ENCODE peak calls at places on chromosomes 11 and 22, in four cellular contexts. E is mammary epithelial cell, Z is tibial artery, K is upper lobe of left lung. W is an unnamed sample.

GRCh38 chr11:94925422-94926270 is 47.7 kb downstream of the CWC15 start:
- DNase-seq in E (no peak), Z (no peak), K (no peak), W (no peak)

GRCh38 chr11:63855975-63856374 is 17.1 kb downstream of the MARK2 start:
- DNase-seq in E (no peak), Z (no peak), K (no peak), W (no peak)

GRCh38 chr11:8331767-8332166 is 68.1 kb upstream of the LMO1 start:
- DNase-seq in E (no peak), Z (no peak), K (no peak), W (no peak)

GRCh38 chr11:73383249-73384126 is 7.3 kb downstream of the RELT start:
- DNase-seq in E (no peak), Z (no peak), K (no peak), W (no peak)

GRCh38 chr22:45529097-45529496 is 26.4 kb downstream of the FBLN1 start:
- DNase-seq in E (no peak), Z (no peak), K (no peak), W (no peak)

GRCh38 chr11:67732045-67732787 is 57.8 kb upstream of the ALDH3B2 start:
- DNase-seq in E (no peak), Z (no peak), K (peak; percentile 85), W (peak; percentile 31)

GRCh38 chr11:31875861-31876625 is 64.9 kb upstream of the PAX6 start:
- DNase-seq in E (no peak), Z (no peak), K (no peak), W (no peak)

GRCh38 chr11:130180491-130180890 is 20.9 kb downstream of the ST14 start:
- DNase-seq in E (peak; percentile 68), Z (no peak), K (no peak), W (no peak)

GRCh38 chr22:37310815-37311595 is 28.7 kb downstream of the CYTH4 start:
- DNase-seq in E (no peak), Z (no peak), K (no peak), W (no peak)

GRCh38 chr22:45073064-45073463 is 63.3 kb upstream of the PHF21B start:
- DNase-seq in E (no peak), Z (no peak), K (no peak), W (no peak)

GRCh38 chr22:41565403-41566054 is 4.7 kb downstream of the CSDC2 start:
- DNase-seq in E (peak; percentile 76), Z (peak; percentile 87), K (no peak), W (no peak)

GRCh38 chr11:115679945-115680344 is 175.7 kb upstream of the CADM1 start:
- DNase-seq in E (no peak), Z (no peak), K (no peak), W (no peak)

GRCh38 chr11:75557649-75558494 is 4.2 kb upstream of the SERPINH1 start:
- DNase-seq in E (no peak), Z (peak; percentile 92), K (peak; percentile 74), W (no peak)

GRCh38 chr11:17887779-17888178 is 125.1 kb downstream of the SERGEF start:
- DNase-seq in E (no peak), Z (no peak), K (no peak), W (no peak)

GRCh38 chr11:8178297-8178696 is 9.5 kb upstream of the RIC3 start:
- DNase-seq in E (no peak), Z (no peak), K (no peak), W (no peak)

GRCh38 chr11:37905707-37906417 is 1307.8 kb upstream of the RAG2 start:
- DNase-seq in E (peak; percentile 68), Z (no peak), K (no peak), W (no peak)

GRCh38 chr11:46463701-46464100 is 72.1 kb upstream of the CHRM4 start:
- DNase-seq in E (no peak), Z (no peak), K (no peak), W (no peak)

GRCh38 chr11:30488304-30488998 is 97.7 kb downstream of the MPPED2 start:
- DNase-seq in E (peak; percentile 6), Z (no peak), K (no peak), W (no peak)

GRCh38 chr11:1290052-1291040 is 19.1 kb downstream of the TOLLIP start:
- DNase-seq in E (no peak), Z (peak; percentile 50), K (peak; percentile 49), W (no peak)
- H3K36me3 ChIP-seq in E (peaks cover 7% of the 10 kb centered on the region), Z (peaks cover 63% of the 10 kb centered on the region), K (peaks cover 47% of the 10 kb centered on the region), W (peaks cover 22% of the 10 kb centered on the region)

DNA sequence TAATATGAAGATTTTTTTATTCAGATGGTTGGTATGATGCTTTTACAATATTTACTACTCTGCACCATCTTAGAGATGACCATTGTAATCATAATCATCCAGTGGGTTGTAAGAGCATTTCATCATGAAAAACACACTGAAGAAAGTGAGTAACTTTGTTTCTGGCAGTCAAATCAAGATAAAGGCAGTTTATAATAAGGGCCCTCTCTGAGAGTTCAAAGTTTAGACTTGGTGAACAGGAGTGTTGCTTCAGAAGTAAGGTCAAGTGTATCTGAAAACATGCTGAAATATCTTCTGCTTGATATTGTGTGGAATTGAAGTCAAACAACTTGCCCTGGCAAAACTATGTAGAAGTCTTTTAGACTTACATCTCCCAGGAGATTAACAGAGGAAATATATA is 19.5 kb upstream of the MS4A8 start:
- DNase-seq in E (no peak), Z (no peak), K (no peak), W (no peak)
- TF ChIP-seq CTCF in E (no peak), Z (no peak), K (no peak), W (no peak)

DNA sequence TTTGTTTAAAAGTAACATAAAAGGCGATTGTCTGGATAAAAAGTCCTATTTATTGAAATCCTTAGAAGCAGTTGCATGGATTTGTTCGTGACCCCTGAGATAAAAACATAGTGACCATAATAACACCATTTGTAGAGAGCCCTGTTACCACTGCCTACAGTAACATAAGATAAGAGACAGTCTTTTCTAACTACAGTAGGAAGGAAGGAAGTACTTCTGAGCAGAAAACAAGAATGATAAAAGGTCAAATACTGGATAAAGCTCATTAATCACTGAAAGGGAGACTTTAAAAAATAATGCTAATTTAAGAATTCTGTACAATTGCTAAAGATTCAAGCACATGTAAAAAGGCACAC is 47.1 kb upstream of the SOX6 start:
- DNase-seq in E (no peak), Z (no peak), K (no peak), W (no peak)
- H3K4me3 ChIP-seq in E (no peak overlapping the region), Z (no peak overlapping the region), K (no peak overlapping the region), W (no peak overlapping the region)

DNA sequence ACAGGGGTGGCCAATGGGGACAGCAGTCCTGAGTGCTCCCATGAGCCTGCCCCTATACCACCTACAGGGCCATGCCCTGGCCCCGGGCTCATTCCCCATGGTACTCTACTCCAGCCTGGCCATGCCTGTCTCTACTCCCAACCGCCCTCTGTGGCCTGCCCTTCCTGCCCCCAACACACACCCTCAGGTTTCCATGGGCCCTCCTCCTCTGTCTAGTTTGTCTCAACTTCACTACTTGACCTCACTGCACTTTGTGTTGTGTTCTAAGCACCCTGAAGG is 26.3 kb upstream of the RASL10A start:
- DNase-seq in E (no peak), Z (no peak), K (no peak), W (no peak)
- H3K36me3 ChIP-seq in E (peaks cover 19% of the 10 kb centered on the region), Z (peaks cover 57% of the 10 kb centered on the region), K (peaks cover 69% of the 10 kb centered on the region), W (peaks cover 64% of the 10 kb centered on the region)

GRCh38 chr22:31846161-31847115 is 92.6 kb downstream of the DEPDC5 start:
- DNase-seq in E (no peak), Z (no peak), K (no peak), W (peak; percentile 37)
- TF ChIP-seq CTCF in E (peak; percentile 43), Z (no peak), K (no peak), W (peak; percentile 52)

DNA sequence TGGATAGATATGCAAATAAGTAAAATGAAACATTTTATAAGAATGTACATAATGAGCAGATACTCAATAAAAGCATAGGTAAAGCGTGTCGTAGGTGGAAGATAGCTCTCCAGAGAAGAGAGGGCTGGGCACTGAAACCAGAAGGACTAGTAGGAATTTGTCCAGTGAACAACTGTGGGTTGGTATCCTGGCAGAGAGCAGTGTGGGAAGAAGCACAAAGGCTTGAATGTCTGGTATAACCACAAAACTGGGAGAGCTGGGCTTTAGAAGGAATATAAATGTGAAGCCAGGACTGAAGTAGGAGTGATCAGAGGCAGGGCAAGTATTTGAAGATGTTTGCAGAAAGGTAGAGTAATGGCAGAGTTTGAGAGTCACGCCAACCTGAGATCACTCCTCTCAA is 33.1 kb upstream of the CARD16 start:
- DNase-seq in E (peak; percentile 17), Z (no peak), K (no peak), W (no peak)
- H3K4me3 ChIP-seq in E (no peak overlapping the region), Z (no peak overlapping the region), K (no peak overlapping the region), W (no peak overlapping the region)

GRCh38 chr22:49906799-49907290 is 11.4 kb downstream of the ALG12 start:
- DNase-seq in E (no peak), Z (no peak), K (no peak), W (no peak)

GRCh38 chr22:49907807-49908206 is 10.4 kb downstream of the ALG12 start:
- DNase-seq in E (no peak), Z (no peak), K (peak; percentile 60), W (no peak)

GRCh38 chr22:49911881-49912625 is 6.2 kb downstream of the ALG12 start:
- DNase-seq in E (no peak), Z (no peak), K (peak; percentile 51), W (no peak)

GRCh38 chr22:49910229-49911155 is 7.7 kb downstream of the ALG12 start:
- DNase-seq in E (no peak), Z (peak; percentile 64), K (peak; percentile 61), W (no peak)

DNA sequence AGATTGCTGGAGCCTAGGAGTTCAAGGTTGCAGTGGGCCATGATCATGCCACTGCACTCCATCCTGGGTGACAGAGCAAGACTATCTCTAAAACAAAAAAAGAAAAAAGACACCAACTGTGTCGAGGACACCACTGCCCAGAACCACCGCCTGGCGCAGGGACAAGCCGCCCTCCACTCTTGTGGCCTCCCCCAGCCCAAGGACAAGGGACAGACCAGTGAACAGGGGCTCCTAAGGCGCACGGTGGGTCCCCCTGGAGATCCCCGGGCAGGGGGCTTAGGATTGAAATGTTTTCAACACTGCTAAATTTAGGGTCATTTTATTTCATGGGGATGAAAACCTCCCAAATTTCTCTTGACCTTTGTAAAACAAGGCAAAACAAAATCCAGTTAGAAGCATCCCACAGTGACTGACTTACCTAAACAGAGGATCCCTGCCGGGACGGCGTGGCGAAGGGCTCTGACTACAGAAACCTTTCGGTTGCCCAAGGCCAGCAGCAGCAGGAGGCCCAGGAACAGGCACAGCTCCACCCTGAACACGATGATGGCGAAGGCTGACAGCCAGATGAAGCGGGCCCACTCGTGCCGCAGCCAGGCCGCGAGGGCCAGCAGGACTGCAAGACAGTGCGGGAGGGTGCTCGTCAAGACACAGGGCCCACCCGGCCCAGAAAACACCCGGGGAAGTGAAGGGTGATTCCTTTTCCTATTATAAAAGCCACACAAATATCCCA is 8.6 kb downstream of the ALG12 start:
- DNase-seq in E (no peak), Z (no peak), K (peak; percentile 68), W (no peak)
- H3K36me3 ChIP-seq in E (peaks cover 11% of the 10 kb centered on the region), Z (peaks cover 27% of the 10 kb centered on the region), K (peaks cover 31% of the 10 kb centered on the region), W (peaks cover 32% of the 10 kb centered on the region)

W was measured in GM06990.